ENCODE peak calls at places on chromosome 22, in eight cellular contexts. One of them, this sample, is unnamed.

GRCh38 chr22:20503816-20504215 is 3.6 kb upstream of the MED15 start:
- DNase-seq in A549: peak; percentile 75
- DNase-seq in HCT116: no peak
- DNase-seq in GM12878: no peak
- DNase-seq in HepG2: no peak
- DNase-seq in IMR-90: no peak
- DNase-seq in K562: no peak
- DNase-seq in H1: no peak
- DNase-seq in this sample: no peak

GRCh38 chr22:44033287-44033686 is 9.2 kb downstream of the PARVB start:
- DNase-seq in A549: no peak
- DNase-seq in HCT116: no peak
- DNase-seq in GM12878: no peak
- DNase-seq in HepG2: no peak
- DNase-seq in IMR-90: no peak
- DNase-seq in K562: no peak
- DNase-seq in H1: no peak
- DNase-seq in this sample: no peak

GRCh38 chr22:35072939-35073338 is 7.0 kb downstream of the ISX start:
- DNase-seq in A549: no peak
- DNase-seq in HCT116: no peak
- DNase-seq in GM12878: no peak
- DNase-seq in HepG2: no peak
- DNase-seq in IMR-90: peak; percentile 3
- DNase-seq in K562: peak; percentile 7
- DNase-seq in H1: no peak
- DNase-seq in this sample: no peak

GRCh38 chr22:40951795-40952602 is 821 bp downstream of the RBX1 start:
- DNase-seq in A549: no peak
- DNase-seq in HCT116: no peak
- DNase-seq in GM12878: peak; percentile 33
- DNase-seq in HepG2: no peak
- DNase-seq in IMR-90: peak; percentile 15
- DNase-seq in K562: peak; percentile 17
- DNase-seq in H1: no peak
- DNase-seq in this sample: no peak

GRCh38 chr22:20427104-20427944 is 10.3 kb downstream of the SCARF2 start:
- DNase-seq in A549: no peak
- DNase-seq in HCT116: no peak
- DNase-seq in GM12878: no peak
- DNase-seq in HepG2: no peak
- DNase-seq in IMR-90: no peak
- DNase-seq in K562: no peak
- DNase-seq in H1: no peak
- DNase-seq in this sample: no peak

GRCh38 chr22:48882636-48883200 is 945.0 kb downstream of the BRD1 start:
- DNase-seq in A549: no peak
- DNase-seq in HCT116: no peak
- DNase-seq in GM12878: no peak
- DNase-seq in HepG2: no peak
- DNase-seq in IMR-90: no peak
- DNase-seq in K562: no peak
- DNase-seq in H1: no peak
- DNase-seq in this sample: no peak

GRCh38 chr22:21573293-21573734 is 5.8 kb downstream of the UBE2L3 start:
- DNase-seq in A549: no peak
- DNase-seq in HCT116: no peak
- DNase-seq in GM12878: no peak
- DNase-seq in HepG2: no peak
- DNase-seq in IMR-90: no peak
- DNase-seq in K562: no peak
- DNase-seq in H1: no peak
- DNase-seq in this sample: no peak

GRCh38 chr22:17922925-17923898 is 101.1 kb downstream of the MICAL3 start:
- DNase-seq in A549: no peak
- DNase-seq in HCT116: no peak
- DNase-seq in GM12878: no peak
- DNase-seq in HepG2: no peak
- DNase-seq in IMR-90: peak; percentile 89
- DNase-seq in K562: no peak
- DNase-seq in H1: no peak
- DNase-seq in this sample: peak; percentile 41

GRCh38 chr22:20783300-20783673 is 9.4 kb downstream of the SERPIND1 start:
- DNase-seq in A549: no peak
- DNase-seq in HCT116: no peak
- DNase-seq in GM12878: no peak
- DNase-seq in HepG2: no peak
- DNase-seq in IMR-90: no peak
- DNase-seq in K562: no peak
- DNase-seq in H1: no peak
- DNase-seq in this sample: no peak

GRCh38 chr22:41508770-41509170 is 35.5 kb downstream of the POLR3H start:
- DNase-seq in A549: no peak
- DNase-seq in HCT116: no peak
- DNase-seq in GM12878: no peak
- DNase-seq in HepG2: no peak
- DNase-seq in IMR-90: no peak
- DNase-seq in K562: no peak
- DNase-seq in H1: no peak
- DNase-seq in this sample: no peak

GRCh38 chr22:26671317-26672059 is 14.1 kb downstream of the MIAT start:
- DNase-seq in A549: no peak
- DNase-seq in HCT116: no peak
- DNase-seq in GM12878: peak; percentile 73
- DNase-seq in HepG2: no peak
- DNase-seq in IMR-90: no peak
- DNase-seq in K562: no peak
- DNase-seq in H1: no peak
- DNase-seq in this sample: no peak

GRCh38 chr22:49770454-49771265 is 57.0 kb downstream of the BRD1 start:
- DNase-seq in A549: no peak
- DNase-seq in HCT116: no peak
- DNase-seq in GM12878: no peak
- DNase-seq in HepG2: no peak
- DNase-seq in IMR-90: no peak
- DNase-seq in K562: no peak
- DNase-seq in H1: no peak
- DNase-seq in this sample: no peak

GRCh38 chr22:23071163-23072034 is 1.1 kb downstream of the GNAZ start:
- DNase-seq in A549: no peak
- DNase-seq in HCT116: no peak
- DNase-seq in GM12878: no peak
- DNase-seq in HepG2: no peak
- DNase-seq in IMR-90: no peak
- DNase-seq in K562: no peak
- DNase-seq in H1: no peak
- DNase-seq in this sample: no peak

GRCh38 chr22:25076281-25076680 is 123.4 kb upstream of the CRYBB3 start:
- DNase-seq in A549: no peak
- DNase-seq in HCT116: no peak
- DNase-seq in GM12878: no peak
- DNase-seq in HepG2: no peak
- DNase-seq in IMR-90: no peak
- DNase-seq in K562: no peak
- DNase-seq in H1: no peak
- DNase-seq in this sample: no peak

GRCh38 chr22:50342651-50343540 is at the start of gene PPP6R2:
- DNase-seq in A549: peak; percentile 68
- DNase-seq in HCT116: no peak
- DNase-seq in GM12878: no peak
- DNase-seq in HepG2: peak; percentile 40
- DNase-seq in IMR-90: peak; percentile 35
- DNase-seq in K562: peak; percentile 81
- DNase-seq in H1: peak; percentile 96
- DNase-seq in this sample: peak; percentile 44

GRCh38 chr22:38135133-38135706 is 24.7 kb upstream of the BAIAP2L2 start:
- DNase-seq in A549: peak; percentile 56
- DNase-seq in HCT116: peak; percentile 53
- DNase-seq in GM12878: no peak
- DNase-seq in HepG2: no peak
- DNase-seq in IMR-90: peak; percentile 90
- DNase-seq in K562: no peak
- DNase-seq in H1: no peak
- DNase-seq in this sample: peak; percentile 54
- TF ChIP-seq POLR2A in A549: no peak
- TF ChIP-seq POLR2A in HCT116: no peak
- TF ChIP-seq POLR2A in GM12878: no peak
- TF ChIP-seq POLR2A in HepG2: no peak
- TF ChIP-seq POLR2A in IMR-90: no peak
- TF ChIP-seq POLR2A in K562: no peak
- TF ChIP-seq POLR2A in H1: no peak
- TF ChIP-seq POLR2A in this sample: no peak

GRCh38 chr22:46295277-46295971 is 1.2 kb upstream of the GTSE1 start:
- DNase-seq in A549: no peak
- DNase-seq in HCT116: no peak
- DNase-seq in GM12878: no peak
- DNase-seq in HepG2: no peak
- DNase-seq in IMR-90: no peak
- DNase-seq in K562: peak; percentile 8
- DNase-seq in H1: no peak
- DNase-seq in this sample: no peak
- H3K4me2 ChIP-seq in A549: peak overlapping the region; percentile 97
- H3K4me2 ChIP-seq in HCT116: peak overlapping the region; percentile 91
- H3K4me2 ChIP-seq in GM12878: peak overlapping the region; percentile 100
- H3K4me2 ChIP-seq in HepG2: peak overlapping the region; percentile 96
- H3K4me2 ChIP-seq in IMR-90: peak overlapping the region; percentile 66
- H3K4me2 ChIP-seq in K562: peak overlapping the region; percentile 93
- H3K4me2 ChIP-seq in H1: peak overlapping the region; percentile 96
- H3K4me2 ChIP-seq in this sample: peak overlapping the region; percentile 53

DNA sequence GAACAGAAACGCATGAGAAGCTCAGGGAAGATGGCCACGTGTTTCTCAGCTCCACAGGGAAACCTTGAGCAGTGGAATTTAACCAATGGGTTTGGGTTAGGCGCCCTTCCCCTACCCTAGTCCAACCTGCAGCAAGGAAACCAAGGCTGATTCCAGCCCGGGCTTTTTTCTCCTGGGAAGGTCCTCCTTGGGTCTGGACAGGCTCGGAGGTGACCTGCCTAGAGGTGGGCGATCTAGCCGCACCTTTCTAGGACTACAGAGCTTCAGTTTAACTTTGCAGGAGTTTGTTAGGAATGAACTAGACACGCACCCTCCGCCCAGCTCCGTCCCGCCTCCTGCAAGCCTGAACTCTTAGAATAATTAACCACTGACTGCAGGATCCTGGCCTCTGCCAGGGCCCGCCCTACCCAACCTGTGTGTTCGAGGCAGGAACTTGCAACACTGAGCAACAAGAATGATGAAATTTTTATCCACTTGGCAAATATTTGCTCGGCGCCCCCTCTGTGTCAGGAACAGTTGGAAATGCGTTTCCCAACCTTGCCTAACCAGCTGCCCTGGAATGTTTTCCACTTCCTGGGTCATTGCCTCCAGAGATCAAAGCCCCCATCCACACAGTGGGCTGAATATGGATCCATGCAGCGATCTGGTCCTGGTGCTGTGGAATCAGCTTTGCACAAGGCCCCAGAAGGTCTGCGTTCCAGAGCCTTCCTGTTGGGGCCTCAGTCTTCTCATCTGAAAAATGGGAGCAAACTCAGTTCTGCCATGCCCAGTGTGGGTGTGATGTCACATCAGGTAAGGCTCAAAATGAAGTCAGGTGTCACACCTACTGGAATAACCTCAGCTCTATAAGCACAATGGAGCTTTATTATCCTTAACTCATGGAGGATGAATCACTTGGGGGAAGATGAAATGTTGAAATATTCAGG is 13.3 kb downstream of the MPST start:
- DNase-seq in A549: peak; percentile 96
- DNase-seq in HCT116: no peak
- DNase-seq in GM12878: no peak
- DNase-seq in HepG2: peak; percentile 100
- DNase-seq in IMR-90: peak; percentile 37
- DNase-seq in K562: no peak
- DNase-seq in H1: peak; percentile 50
- DNase-seq in this sample: no peak
- TF ChIP-seq POLR2A in A549: peak; percentile 18
- TF ChIP-seq POLR2A in HCT116: no peak
- TF ChIP-seq POLR2A in GM12878: no peak
- TF ChIP-seq POLR2A in HepG2: peak; percentile 87
- TF ChIP-seq POLR2A in IMR-90: no peak
- TF ChIP-seq POLR2A in K562: no peak
- TF ChIP-seq POLR2A in H1: no peak
- TF ChIP-seq POLR2A in this sample: no peak

GRCh38 chr22:46830001-46830715 is 67.7 kb downstream of the TBC1D22A start:
- DNase-seq in A549: peak; percentile 69
- DNase-seq in HCT116: no peak
- DNase-seq in GM12878: no peak
- DNase-seq in HepG2: no peak
- DNase-seq in IMR-90: peak; percentile 52
- DNase-seq in K562: no peak
- DNase-seq in H1: peak; percentile 37
- DNase-seq in this sample: peak; percentile 55

GRCh38 chr22:46827781-46828180 is 65.3 kb downstream of the TBC1D22A start:
- DNase-seq in A549: peak; percentile 15
- DNase-seq in HCT116: no peak
- DNase-seq in GM12878: no peak
- DNase-seq in HepG2: no peak
- DNase-seq in IMR-90: no peak
- DNase-seq in K562: no peak
- DNase-seq in H1: peak; percentile 37
- DNase-seq in this sample: no peak

GRCh38 chr22:46828323-46829139 is 66.1 kb downstream of the TBC1D22A start:
- DNase-seq in A549: peak; percentile 17
- DNase-seq in HCT116: no peak
- DNase-seq in GM12878: no peak
- DNase-seq in HepG2: no peak
- DNase-seq in IMR-90: no peak
- DNase-seq in K562: no peak
- DNase-seq in H1: peak; percentile 33
- DNase-seq in this sample: no peak

GRCh38 chr22:46830841-46831240 is 68.4 kb downstream of the TBC1D22A start:
- DNase-seq in A549: peak; percentile 24
- DNase-seq in HCT116: no peak
- DNase-seq in GM12878: no peak
- DNase-seq in HepG2: no peak
- DNase-seq in IMR-90: peak; percentile 29
- DNase-seq in K562: no peak
- DNase-seq in H1: peak; percentile 20
- DNase-seq in this sample: no peak

DNA sequence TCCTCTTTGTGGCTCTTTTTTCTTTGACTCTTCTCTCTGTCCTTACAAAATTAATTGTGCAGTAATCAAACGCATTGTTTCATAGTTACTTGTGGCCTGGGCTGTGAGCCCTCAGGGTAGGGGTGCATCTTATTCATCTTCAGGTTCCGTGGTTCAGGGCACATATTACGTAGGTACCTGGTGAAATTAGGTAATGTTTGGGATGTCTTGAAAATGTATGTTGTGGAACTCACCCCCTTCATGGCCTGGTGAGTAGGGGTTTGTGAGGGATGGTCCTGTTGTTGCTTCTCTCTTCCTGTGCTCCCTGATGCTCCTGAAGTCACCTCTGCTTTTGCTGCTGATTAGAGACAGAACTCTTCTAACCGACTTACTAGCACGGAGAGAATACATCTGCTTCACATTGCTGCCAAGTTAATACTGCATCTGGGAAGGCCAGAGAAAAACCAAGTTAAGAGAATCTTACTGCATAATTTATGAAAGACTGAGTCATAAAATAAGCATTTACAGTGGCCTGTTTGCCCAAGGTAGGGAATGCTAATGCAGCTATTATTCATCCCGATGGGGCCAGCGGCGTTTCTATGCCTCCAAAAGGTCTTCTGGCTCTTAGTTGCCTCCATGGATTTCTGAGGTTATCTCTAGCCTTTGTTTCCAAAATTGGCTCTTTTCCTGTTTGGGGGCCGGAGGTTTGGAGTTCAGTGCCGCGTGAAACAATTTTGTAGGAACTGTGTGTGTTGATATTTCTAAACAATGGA is 66.9 kb downstream of the TBC1D22A start:
- DNase-seq in A549: peak; percentile 72
- DNase-seq in HCT116: no peak
- DNase-seq in GM12878: no peak
- DNase-seq in HepG2: no peak
- DNase-seq in IMR-90: peak; percentile 94
- DNase-seq in K562: no peak
- DNase-seq in H1: peak; percentile 16
- DNase-seq in this sample: peak; percentile 92
- H3K4me2 ChIP-seq in A549: peak overlapping the region; percentile 95
- H3K4me2 ChIP-seq in HCT116: peak overlapping the region; percentile 15
- H3K4me2 ChIP-seq in GM12878: no peak overlapping the region
- H3K4me2 ChIP-seq in HepG2: no peak overlapping the region
- H3K4me2 ChIP-seq in IMR-90: peak overlapping the region; percentile 43
- H3K4me2 ChIP-seq in K562: no peak overlapping the region
- H3K4me2 ChIP-seq in H1: no peak overlapping the region
- H3K4me2 ChIP-seq in this sample: peak overlapping the region; percentile 51

This sample was measured in endothelial cell of umbilical vein.